ENCODE peak calls at places on chromosomes 13 and 19, in five cellular contexts. One of them, this sample, is unnamed.

GRCh38 chr13:37599509-37599908 is 941 bp upstream of the POSTN start:
- DNase-seq in cardiac fibroblast: no peak
- DNase-seq in suprapubic skin: no peak
- DNase-seq in esophagus muscularis mucosa: no peak
- DNase-seq in lower leg skin: no peak
- DNase-seq in this sample: no peak

GRCh38 chr19:2477141-2477710 is 1.3 kb downstream of the GADD45B start:
- DNase-seq in cardiac fibroblast: peak
- DNase-seq in lower leg skin: no peak
- DNase-seq in esophagus muscularis mucosa: no peak
- DNase-seq in suprapubic skin: no peak
- DNase-seq in this sample: no peak

GRCh38 chr13:31629085-31629785 is 110.1 kb upstream of the RXFP2 start:
- DNase-seq in esophagus muscularis mucosa: no peak
- DNase-seq in suprapubic skin: no peak
- DNase-seq in cardiac fibroblast: peak
- DNase-seq in lower leg skin: no peak
- DNase-seq in this sample: no peak

GRCh38 chr19:30685601-30686000 is 313.4 kb downstream of the ZNF536 start:
- DNase-seq in esophagus muscularis mucosa: no peak
- DNase-seq in suprapubic skin: no peak
- DNase-seq in cardiac fibroblast: no peak
- DNase-seq in lower leg skin: no peak
- DNase-seq in this sample: no peak

GRCh38 chr13:33372251-33372919 is 86.8 kb upstream of the STARD13 start:
- DNase-seq in esophagus muscularis mucosa: no peak
- DNase-seq in cardiac fibroblast: peak
- DNase-seq in suprapubic skin: no peak
- DNase-seq in lower leg skin: no peak
- DNase-seq in this sample: no peak

GRCh38 chr13:74325106-74325505 is 190.9 kb upstream of the KLF12 start:
- DNase-seq in lower leg skin: no peak
- DNase-seq in suprapubic skin: no peak
- DNase-seq in esophagus muscularis mucosa: no peak
- DNase-seq in cardiac fibroblast: peak
- DNase-seq in this sample: no peak

GRCh38 chr19:33125929-33126388 is 6.0 kb upstream of the WDR88 start:
- DNase-seq in suprapubic skin: no peak
- DNase-seq in cardiac fibroblast: peak
- DNase-seq in lower leg skin: peak
- DNase-seq in esophagus muscularis mucosa: no peak
- DNase-seq in this sample: no peak

GRCh38 chr19:21580101-21580500 is 74.7 kb downstream of the ZNF429 start:
- DNase-seq in suprapubic skin: no peak
- DNase-seq in lower leg skin: no peak
- DNase-seq in cardiac fibroblast: no peak
- DNase-seq in esophagus muscularis mucosa: no peak
- DNase-seq in this sample: no peak

GRCh38 chr19:291561-292280 is 518 bp upstream of the PLPP2 start:
- DNase-seq in suprapubic skin: peak
- DNase-seq in lower leg skin: no peak
- DNase-seq in esophagus muscularis mucosa: no peak
- DNase-seq in cardiac fibroblast: no peak
- DNase-seq in this sample: no peak

GRCh38 chr13:41361501-41361900 is 50.4 kb downstream of the NAA16 start:
- DNase-seq in esophagus muscularis mucosa: no peak
- DNase-seq in lower leg skin: no peak
- DNase-seq in suprapubic skin: no peak
- DNase-seq in cardiac fibroblast: peak
- DNase-seq in this sample: no peak

GRCh38 chr13:28540612-28541011 is 45.7 kb upstream of the FLT1 start:
- DNase-seq in cardiac fibroblast: peak
- DNase-seq in lower leg skin: no peak
- DNase-seq in esophagus muscularis mucosa: peak
- DNase-seq in suprapubic skin: no peak
- DNase-seq in this sample: no peak

GRCh38 chr19:1626417-1627010 is 21.3 kb upstream of the UQCR11 start:
- DNase-seq in esophagus muscularis mucosa: no peak
- DNase-seq in suprapubic skin: no peak
- DNase-seq in lower leg skin: no peak
- DNase-seq in cardiac fibroblast: no peak
- DNase-seq in this sample: no peak

GRCh38 chr19:17659996-17660395 is 28.2 kb downstream of the UNC13A start:
- DNase-seq in cardiac fibroblast: no peak
- DNase-seq in esophagus muscularis mucosa: no peak
- DNase-seq in suprapubic skin: no peak
- DNase-seq in lower leg skin: no peak
- DNase-seq in this sample: no peak

GRCh38 chr13:79525458-79525857 is 44.5 kb downstream of the NDFIP2 start:
- DNase-seq in suprapubic skin: no peak
- DNase-seq in lower leg skin: no peak
- DNase-seq in esophagus muscularis mucosa: no peak
- DNase-seq in cardiac fibroblast: no peak
- DNase-seq in this sample: no peak

GRCh38 chr13:32639502-32640105 is 53.4 kb downstream of the PDS5B start:
- DNase-seq in esophagus muscularis mucosa: no peak
- DNase-seq in cardiac fibroblast: peak
- DNase-seq in suprapubic skin: no peak
- DNase-seq in lower leg skin: peak
- DNase-seq in this sample: no peak

GRCh38 chr19:55442372-55443044 is 592 bp downstream of the SHISA7 start:
- DNase-seq in lower leg skin: no peak
- DNase-seq in esophagus muscularis mucosa: no peak
- DNase-seq in suprapubic skin: no peak
- DNase-seq in cardiac fibroblast: no peak
- DNase-seq in this sample: no peak

GRCh38 chr19:42242071-42242511 is 311 bp downstream of the GSK3A start:
- DNase-seq in cardiac fibroblast: no peak
- DNase-seq in lower leg skin: peak
- DNase-seq in suprapubic skin: no peak
- DNase-seq in esophagus muscularis mucosa: no peak
- DNase-seq in this sample: no peak

GRCh38 chr13:81929988-81930387 is 1589.1 kb upstream of the SPRY2 start:
- DNase-seq in cardiac fibroblast: peak
- DNase-seq in suprapubic skin: no peak
- DNase-seq in esophagus muscularis mucosa: no peak
- DNase-seq in lower leg skin: no peak
- DNase-seq in this sample: no peak

GRCh38 chr13:64075543-64076271 is 2660.1 kb upstream of the PCDH20 start:
- DNase-seq in lower leg skin: no peak
- DNase-seq in cardiac fibroblast: no peak
- DNase-seq in esophagus muscularis mucosa: no peak
- DNase-seq in suprapubic skin: no peak
- DNase-seq in this sample: no peak

GRCh38 chr13:113856716-113857065 is 7.2 kb downstream of the GAS6 start:
- DNase-seq in suprapubic skin: peak
- DNase-seq in esophagus muscularis mucosa: no peak
- DNase-seq in cardiac fibroblast: peak
- DNase-seq in lower leg skin: no peak
- DNase-seq in this sample: peak

GRCh38 chr13:66618702-66619101 is 611.4 kb downstream of the PCDH9 start:
- DNase-seq in cardiac fibroblast: peak
- DNase-seq in suprapubic skin: no peak
- DNase-seq in esophagus muscularis mucosa: no peak
- DNase-seq in lower leg skin: no peak
- DNase-seq in this sample: no peak

GRCh38 chr13:104006625-104007061 is 940.4 kb upstream of the SLC10A2 start:
- DNase-seq in cardiac fibroblast: peak
- DNase-seq in suprapubic skin: no peak
- DNase-seq in lower leg skin: no peak
- DNase-seq in esophagus muscularis mucosa: no peak
- DNase-seq in this sample: no peak

GRCh38 chr19:39413903-39414608 is 1.6 kb downstream of the PLEKHG2 start:
- DNase-seq in lower leg skin: peak
- DNase-seq in esophagus muscularis mucosa: no peak
- DNase-seq in cardiac fibroblast: no peak
- DNase-seq in suprapubic skin: peak
- DNase-seq in this sample: no peak

GRCh38 chr13:44004881-44005280 is 125.2 kb downstream of the LACC1 start:
- DNase-seq in cardiac fibroblast: peak
- DNase-seq in esophagus muscularis mucosa: peak
- DNase-seq in lower leg skin: no peak
- DNase-seq in suprapubic skin: no peak
- DNase-seq in this sample: no peak

GRCh38 chr13:45280751-45281634 is 60.0 kb downstream of the TPT1 start:
- DNase-seq in lower leg skin: peak
- DNase-seq in suprapubic skin: no peak
- DNase-seq in esophagus muscularis mucosa: no peak
- DNase-seq in cardiac fibroblast: peak
- DNase-seq in this sample: peak

GRCh38 chr19:27657271-27658051 is 1555.5 kb downstream of the UQCRFS1 start:
- DNase-seq in suprapubic skin: peak
- DNase-seq in esophagus muscularis mucosa: peak
- DNase-seq in cardiac fibroblast: no peak
- DNase-seq in lower leg skin: no peak
- DNase-seq in this sample: no peak

GRCh38 chr13:26075498-26075897 is 23.7 kb upstream of the SHISA2 start:
- DNase-seq in suprapubic skin: no peak
- DNase-seq in lower leg skin: no peak
- DNase-seq in esophagus muscularis mucosa: no peak
- DNase-seq in cardiac fibroblast: no peak
- DNase-seq in this sample: no peak

GRCh38 chr13:24271611-24272451 is 37.5 kb upstream of the C1QTNF9 start:
- DNase-seq in esophagus muscularis mucosa: peak
- DNase-seq in lower leg skin: peak
- DNase-seq in cardiac fibroblast: peak
- DNase-seq in suprapubic skin: no peak
- DNase-seq in this sample: no peak

GRCh38 chr19:35710784-35711723 is 6.7 kb downstream of the ZBTB32 start:
- DNase-seq in cardiac fibroblast: no peak
- DNase-seq in suprapubic skin: no peak
- DNase-seq in lower leg skin: no peak
- DNase-seq in esophagus muscularis mucosa: no peak
- DNase-seq in this sample: no peak
- TF ChIP-seq CTCF in cardiac fibroblast: no peak
- TF ChIP-seq CTCF in suprapubic skin: no peak
- TF ChIP-seq CTCF in lower leg skin: no peak
- TF ChIP-seq CTCF in esophagus muscularis mucosa: no peak
- TF ChIP-seq CTCF in this sample: no peak

GRCh38 chr13:63026285-63026797 is 1610.7 kb upstream of the PCDH20 start:
- DNase-seq in suprapubic skin: no peak
- DNase-seq in esophagus muscularis mucosa: no peak
- DNase-seq in lower leg skin: no peak
- DNase-seq in cardiac fibroblast: no peak
- DNase-seq in this sample: no peak
- H3K4me3 ChIP-seq in suprapubic skin: no peak
- H3K4me3 ChIP-seq in esophagus muscularis mucosa: no peak
- H3K4me3 ChIP-seq in lower leg skin: no peak
- H3K4me3 ChIP-seq in cardiac fibroblast: no peak
- H3K4me3 ChIP-seq in this sample: no peak

DNA sequence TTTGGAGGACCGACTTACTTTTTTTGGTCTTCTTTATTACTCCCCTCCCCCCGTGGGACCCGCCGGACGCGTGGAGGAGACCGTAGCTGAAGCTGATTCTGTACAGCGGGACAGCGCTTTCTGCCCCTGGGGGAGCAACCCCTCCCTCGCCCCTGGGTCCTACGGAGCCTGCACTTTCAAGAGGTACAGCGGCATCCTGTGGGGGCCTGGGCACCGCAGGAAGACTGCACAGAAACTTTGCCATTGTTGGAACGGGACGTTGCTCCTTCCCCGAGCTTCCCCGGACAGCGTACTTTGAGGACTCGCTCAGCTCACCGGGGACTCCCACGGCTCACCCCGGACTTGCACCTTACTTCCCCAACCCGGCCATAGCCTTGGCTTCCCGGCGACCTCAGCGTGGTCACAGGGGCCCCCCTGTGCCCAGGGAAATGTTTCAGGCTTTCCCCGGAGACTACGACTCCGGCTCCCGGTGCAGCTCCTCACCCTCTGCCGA is 409 bp downstream of the FOSB start:
- DNase-seq in lower leg skin: no peak
- DNase-seq in suprapubic skin: no peak
- DNase-seq in esophagus muscularis mucosa: no peak
- DNase-seq in cardiac fibroblast: peak
- DNase-seq in this sample: no peak
- TF ChIP-seq CTCF in lower leg skin: no peak
- TF ChIP-seq CTCF in suprapubic skin: no peak
- TF ChIP-seq CTCF in esophagus muscularis mucosa: peak
- TF ChIP-seq CTCF in cardiac fibroblast: peak
- TF ChIP-seq CTCF in this sample: peak

GRCh38 chr13:99220199-99220931 is 19.7 kb downstream of the UBAC2 start:
- DNase-seq in lower leg skin: no peak
- DNase-seq in suprapubic skin: no peak
- DNase-seq in cardiac fibroblast: no peak
- DNase-seq in esophagus muscularis mucosa: no peak
- DNase-seq in this sample: no peak
- H3K4me3 ChIP-seq in lower leg skin: no peak
- H3K4me3 ChIP-seq in suprapubic skin: no peak
- H3K4me3 ChIP-seq in cardiac fibroblast: no peak
- H3K4me3 ChIP-seq in esophagus muscularis mucosa: no peak
- H3K4me3 ChIP-seq in this sample: no peak

GRCh38 chr13:62357887-62358645 is 942.4 kb upstream of the PCDH20 start:
- DNase-seq in suprapubic skin: no peak
- DNase-seq in esophagus muscularis mucosa: no peak
- DNase-seq in lower leg skin: no peak
- DNase-seq in cardiac fibroblast: peak
- DNase-seq in this sample: no peak
- TF ChIP-seq CTCF in suprapubic skin: no peak
- TF ChIP-seq CTCF in esophagus muscularis mucosa: no peak
- TF ChIP-seq CTCF in lower leg skin: no peak
- TF ChIP-seq CTCF in cardiac fibroblast: peak
- TF ChIP-seq CTCF in this sample: peak

GRCh38 chr19:49428547-49429451 is 3.6 kb downstream of the GFY start:
- DNase-seq in suprapubic skin: peak
- DNase-seq in cardiac fibroblast: no peak
- DNase-seq in lower leg skin: no peak
- DNase-seq in esophagus muscularis mucosa: no peak
- DNase-seq in this sample: no peak
- H3K4me3 ChIP-seq in suprapubic skin: peak
- H3K4me3 ChIP-seq in cardiac fibroblast: no peak
- H3K4me3 ChIP-seq in lower leg skin: no peak
- H3K4me3 ChIP-seq in esophagus muscularis mucosa: peak
- H3K4me3 ChIP-seq in this sample: no peak

This sample was measured in RWPE2.